ENCODE peak calls at places on chromosomes 6 and 20, in six cellular contexts. Y, G, S, H, V and U are unnamed samples.

GRCh38 chr6:110217255-110217654 is 37.0 kb downstream of the CDC40 start:
- DNase-seq in Y (no peak), G (no peak), S (no peak), H (peak; percentile 43), V (no peak), U (no peak)

GRCh38 chr6:147156799-147157382 is 47.3 kb upstream of the STXBP5 start:
- DNase-seq in Y (no peak), G (no peak), S (no peak), H (peak; percentile 52), V (no peak), U (no peak)

GRCh38 chr6:148915889-148916288 is 169.1 kb downstream of the UST start:
- DNase-seq in Y (no peak), G (no peak), S (no peak), H (no peak), V (no peak), U (no peak)

GRCh38 chr6:159103396-159104162 is 58.8 kb upstream of the TAGAP start:
- DNase-seq in Y (no peak), G (no peak), S (no peak), H (no peak), V (no peak), U (no peak)

GRCh38 chr6:116330511-116330910 is 40.2 kb upstream of the DSE start:
- DNase-seq in Y (no peak), G (no peak), S (no peak), H (peak; percentile 21), V (no peak), U (no peak)

GRCh38 chr20:63974402-63975200 is 4.8 kb downstream of the SAMD10 start:
- DNase-seq in Y (no peak), G (no peak), S (peak; percentile 40), H (peak; percentile 74), V (peak; percentile 37), U (peak; percentile 85)

GRCh38 chr6:154606457-154606856 is 96.0 kb upstream of the CNKSR3 start:
- DNase-seq in Y (no peak), G (no peak), S (no peak), H (no peak), V (no peak), U (no peak)

GRCh38 chr6:159761873-159762680 is at the start of gene ACAT2:
- DNase-seq in Y (peak; percentile 97), G (peak; percentile 93), S (peak; percentile 94), H (peak; percentile 92), V (peak; percentile 95), U (peak; percentile 97)

GRCh38 chr6:143579703-143580102 is 68.2 kb upstream of the FUCA2 start:
- DNase-seq in Y (no peak), G (no peak), S (no peak), H (peak; percentile 95), V (no peak), U (no peak)

DNA sequence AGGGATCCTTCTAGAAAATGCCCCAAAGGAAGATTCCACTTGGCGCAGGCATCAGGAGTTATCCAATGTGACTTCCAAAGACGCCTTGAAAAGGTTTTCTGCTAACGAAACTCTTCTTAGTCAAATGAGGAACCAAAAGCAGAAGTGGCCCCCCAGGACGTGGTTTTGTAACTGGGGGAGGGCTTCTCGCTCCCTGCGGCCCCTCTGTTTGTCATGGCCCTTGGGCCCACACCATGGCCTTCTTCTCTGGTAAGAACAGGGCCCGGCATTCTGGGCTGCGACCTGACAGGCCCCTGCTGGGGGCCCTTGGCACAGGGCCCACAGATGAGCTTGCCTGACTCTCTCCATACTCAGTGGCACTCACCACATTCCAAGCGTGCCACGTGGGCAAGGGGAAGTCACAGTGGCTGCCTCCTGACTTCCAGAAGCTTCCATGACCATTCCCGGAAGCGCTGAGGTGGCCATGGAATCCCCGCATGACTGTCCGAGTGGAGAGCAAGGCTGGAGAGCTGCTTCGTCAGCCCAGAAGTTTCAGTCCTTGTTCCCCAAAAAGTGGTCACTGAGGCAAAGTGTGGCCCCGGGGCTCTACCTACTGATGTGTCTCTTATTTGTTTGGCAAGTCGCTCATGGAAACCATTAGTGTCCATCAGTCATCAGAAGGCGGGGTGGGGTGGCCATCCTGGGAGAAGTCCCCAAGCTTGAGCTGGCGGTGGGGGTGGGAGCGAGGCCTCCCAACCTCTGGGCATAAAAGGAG is 881 bp upstream of the CTSZ start:
- DNase-seq in Y (no peak), G (peak; percentile 29), S (no peak), H (no peak), V (no peak), U (peak; percentile 50)
- TF ChIP-seq POLR2A in Y (no peak), G (no peak), S (no peak), H (no peak), V (no peak), U (no peak)

GRCh38 chr6:169250660-169251059 is 3.0 kb downstream of the THBS2 start:
- DNase-seq in Y (no peak), G (no peak), S (no peak), H (peak; percentile 95), V (peak; percentile 41), U (no peak)
- H3K27ac ChIP-seq in Y (no peak overlapping the region), G (peak overlapping the region; percentile 85), S (peak overlapping the region; percentile 86), H (no peak overlapping the region), V (no peak overlapping the region), U (no peak overlapping the region)

GRCh38 chr6:41638002-41638800 is at the start of gene MDFI:
- DNase-seq in Y (no peak), G (no peak), S (no peak), H (no peak), V (no peak), U (no peak)

GRCh38 chr6:41635365-41635764 is 2.9 kb upstream of the MDFI start:
- DNase-seq in Y (no peak), G (no peak), S (no peak), H (no peak), V (no peak), U (peak; percentile 3)

GRCh38 chr6:41636803-41637178 is 1.5 kb upstream of the MDFI start:
- DNase-seq in Y (no peak), G (no peak), S (peak; percentile 77), H (no peak), V (peak; percentile 81), U (no peak)

GRCh38 chr6:41638801-41639555 is 710 bp downstream of the MDFI start:
- DNase-seq in Y (no peak), G (no peak), S (peak; percentile 33), H (no peak), V (no peak), U (no peak)

GRCh38 chr6:41637179-41638001 is 878 bp upstream of the MDFI start:
- DNase-seq in Y (no peak), G (no peak), S (peak; percentile 30), H (no peak), V (no peak), U (no peak)
- H3K4me3 ChIP-seq in Y (no peak overlapping the region), G (peak overlapping the region; percentile 61), S (peak overlapping the region; percentile 79), H (no peak overlapping the region), V (peak overlapping the region; percentile 44), U (no peak overlapping the region)

DNA sequence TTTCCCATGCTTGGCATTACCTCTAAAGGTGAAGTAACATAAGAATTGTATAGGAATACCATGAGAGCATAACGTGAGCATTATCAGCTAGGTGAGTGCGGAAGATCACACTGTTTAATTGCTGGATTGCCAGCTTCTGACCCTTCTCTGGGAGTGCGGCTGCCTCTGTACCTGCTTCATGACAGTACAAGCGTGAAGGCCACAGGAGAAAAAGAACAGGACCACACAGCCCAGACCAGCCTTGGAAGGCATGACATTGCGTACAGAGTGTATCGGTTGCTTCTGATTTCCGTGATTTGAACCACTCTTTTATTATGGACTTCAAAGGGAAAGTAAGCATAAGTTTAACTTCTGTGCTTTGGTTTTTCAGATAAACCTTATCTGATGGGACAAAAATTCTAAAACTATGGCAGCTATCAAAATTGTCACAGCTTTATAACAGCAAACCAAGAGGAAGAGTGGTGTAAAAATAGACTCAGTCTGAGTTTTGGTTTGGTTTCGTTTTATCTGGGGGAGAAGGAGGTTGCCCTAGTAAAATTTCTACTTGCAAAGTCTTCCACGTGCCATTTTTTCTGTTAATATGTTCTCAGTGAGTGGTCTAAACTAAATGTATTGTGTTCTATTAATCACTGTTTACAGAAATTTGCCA is 97.4 kb downstream of the RPP40 start:
- DNase-seq in Y (no peak), G (no peak), S (no peak), H (no peak), V (no peak), U (no peak)
- TF ChIP-seq POLR2A in Y (no peak), G (no peak), S (no peak), H (no peak), V (no peak), U (no peak)

GRCh38 chr6:89829591-89830384 is at the start of gene CASP8AP2:
- DNase-seq in Y (peak; percentile 98), G (peak; percentile 92), S (peak; percentile 95), H (peak; percentile 98), V (peak; percentile 92), U (peak; percentile 96)

GRCh38 chr6:89836637-89837222 is 7.0 kb downstream of the CASP8AP2 start:
- DNase-seq in Y (no peak), G (no peak), S (no peak), H (no peak), V (no peak), U (no peak)

GRCh38 chr6:89840538-89840937 is 10.9 kb downstream of the CASP8AP2 start:
- DNase-seq in Y (no peak), G (no peak), S (no peak), H (peak; percentile 41), V (no peak), U (no peak)

GRCh38 chr6:89830385-89830809 is 717 bp downstream of the CASP8AP2 start:
- DNase-seq in Y (no peak), G (no peak), S (no peak), H (no peak), V (no peak), U (no peak)

GRCh38 chr6:89834884-89835792 is 5.5 kb downstream of the CASP8AP2 start:
- DNase-seq in Y (no peak), G (no peak), S (no peak), H (peak; percentile 41), V (no peak), U (no peak)
- H3K27ac ChIP-seq in Y (peak overlapping the region; percentile 22), G (no peak overlapping the region), S (no peak overlapping the region), H (no peak overlapping the region), V (no peak overlapping the region), U (no peak overlapping the region)

GRCh38 chr6:112502348-112503130 is 155.4 kb downstream of the RFPL4B start:
- DNase-seq in Y (no peak), G (no peak), S (no peak), H (peak; percentile 41), V (no peak), U (no peak)

GRCh38 chr6:112503210-112503609 is 156.1 kb downstream of the RFPL4B start:
- DNase-seq in Y (no peak), G (no peak), S (no peak), H (no peak), V (no peak), U (no peak)

GRCh38 chr6:112501705-112502104 is 154.6 kb downstream of the RFPL4B start:
- DNase-seq in Y (no peak), G (no peak), S (no peak), H (peak; percentile 80), V (no peak), U (no peak)
- H3K4me3 ChIP-seq in Y (no peak overlapping the region), G (no peak overlapping the region), S (no peak overlapping the region), H (peak overlapping the region; percentile 0), V (no peak overlapping the region), U (no peak overlapping the region)